ENCODE peak calls at places on chromosome 17, in nine cellular contexts. One of them, this sample, is unnamed.

GRCh38 chr17:48027322-48027981 is 10.1 kb downstream of the COPZ2 start:
- DNase-seq in HEK293T: no peak
- DNase-seq in non-pigmented ciliary epithelial cell: no peak
- DNase-seq in stimulated activated CD4-positive, alpha-beta T cell treated with anti-CD3 and anti-CD28 coated beads, Interleukin-1b, Interleukin-23, amount 100 ng/mL, for 24 hours: no peak
- DNase-seq in NCI-H1092: no peak
- DNase-seq in activated T-cell treated with anti-CD3 and anti-CD28 coated beads for 24 hours: no peak
- DNase-seq in mesendoderm: no peak
- DNase-seq in EL: no peak
- DNase-seq in GM12891: no peak
- DNase-seq in this sample: no peak

GRCh38 chr17:34761646-34762045 is 182.3 kb downstream of the TMEM132E start:
- DNase-seq in GM12891: no peak
- DNase-seq in NCI-H1092: no peak
- DNase-seq in activated T-cell treated with anti-CD3 and anti-CD28 coated beads for 24 hours: no peak
- DNase-seq in stimulated activated CD4-positive, alpha-beta T cell treated with anti-CD3 and anti-CD28 coated beads, Interleukin-1b, Interleukin-23, amount 100 ng/mL, for 24 hours: no peak
- DNase-seq in mesendoderm: no peak
- DNase-seq in HEK293T: no peak
- DNase-seq in EL: no peak
- DNase-seq in non-pigmented ciliary epithelial cell: no peak
- DNase-seq in this sample: no peak

GRCh38 chr17:31561469-31562412 is 170.3 kb downstream of the RAB11FIP4 start:
- DNase-seq in mesendoderm: peak
- DNase-seq in activated T-cell treated with anti-CD3 and anti-CD28 coated beads for 24 hours: no peak
- DNase-seq in non-pigmented ciliary epithelial cell: no peak
- DNase-seq in GM12891: no peak
- DNase-seq in EL: peak
- DNase-seq in stimulated activated CD4-positive, alpha-beta T cell treated with anti-CD3 and anti-CD28 coated beads, Interleukin-1b, Interleukin-23, amount 100 ng/mL, for 24 hours: no peak
- DNase-seq in HEK293T: no peak
- DNase-seq in NCI-H1092: no peak
- DNase-seq in this sample: no peak

GRCh38 chr17:81097134-81097942 is 62.4 kb downstream of the BAIAP2 start:
- DNase-seq in GM12891: no peak
- DNase-seq in mesendoderm: peak
- DNase-seq in activated T-cell treated with anti-CD3 and anti-CD28 coated beads for 24 hours: peak
- DNase-seq in non-pigmented ciliary epithelial cell: no peak
- DNase-seq in HEK293T: peak
- DNase-seq in NCI-H1092: no peak
- DNase-seq in EL: peak
- DNase-seq in stimulated activated CD4-positive, alpha-beta T cell treated with anti-CD3 and anti-CD28 coated beads, Interleukin-1b, Interleukin-23, amount 100 ng/mL, for 24 hours: no peak
- DNase-seq in this sample: peak

GRCh38 chr17:35765086-35765710 is 4.5 kb downstream of the C17orf50 start:
- DNase-seq in non-pigmented ciliary epithelial cell: no peak
- DNase-seq in HEK293T: no peak
- DNase-seq in EL: no peak
- DNase-seq in stimulated activated CD4-positive, alpha-beta T cell treated with anti-CD3 and anti-CD28 coated beads, Interleukin-1b, Interleukin-23, amount 100 ng/mL, for 24 hours: no peak
- DNase-seq in activated T-cell treated with anti-CD3 and anti-CD28 coated beads for 24 hours: no peak
- DNase-seq in mesendoderm: peak
- DNase-seq in GM12891: no peak
- DNase-seq in NCI-H1092: no peak
- DNase-seq in this sample: no peak

GRCh38 chr17:73952136-73952497 is 251.4 kb upstream of the RPL38 start:
- DNase-seq in GM12891: no peak
- DNase-seq in EL: no peak
- DNase-seq in HEK293T: no peak
- DNase-seq in mesendoderm: no peak
- DNase-seq in NCI-H1092: no peak
- DNase-seq in activated T-cell treated with anti-CD3 and anti-CD28 coated beads for 24 hours: no peak
- DNase-seq in non-pigmented ciliary epithelial cell: no peak
- DNase-seq in stimulated activated CD4-positive, alpha-beta T cell treated with anti-CD3 and anti-CD28 coated beads, Interleukin-1b, Interleukin-23, amount 100 ng/mL, for 24 hours: no peak
- DNase-seq in this sample: no peak

GRCh38 chr17:68777856-68778694 is 176.9 kb upstream of the FAM20A start:
- DNase-seq in GM12891: no peak
- DNase-seq in mesendoderm: peak
- DNase-seq in NCI-H1092: no peak
- DNase-seq in activated T-cell treated with anti-CD3 and anti-CD28 coated beads for 24 hours: no peak
- DNase-seq in non-pigmented ciliary epithelial cell: no peak
- DNase-seq in EL: no peak
- DNase-seq in HEK293T: no peak
- DNase-seq in stimulated activated CD4-positive, alpha-beta T cell treated with anti-CD3 and anti-CD28 coated beads, Interleukin-1b, Interleukin-23, amount 100 ng/mL, for 24 hours: no peak
- DNase-seq in this sample: no peak

GRCh38 chr17:19448341-19449268 is 37.6 kb downstream of the RNF112 start:
- DNase-seq in HEK293T: no peak
- DNase-seq in EL: peak
- DNase-seq in activated T-cell treated with anti-CD3 and anti-CD28 coated beads for 24 hours: no peak
- DNase-seq in non-pigmented ciliary epithelial cell: peak
- DNase-seq in mesendoderm: no peak
- DNase-seq in stimulated activated CD4-positive, alpha-beta T cell treated with anti-CD3 and anti-CD28 coated beads, Interleukin-1b, Interleukin-23, amount 100 ng/mL, for 24 hours: no peak
- DNase-seq in NCI-H1092: no peak
- DNase-seq in GM12891: no peak
- DNase-seq in this sample: no peak

GRCh38 chr17:17395885-17396284 is 80.9 kb upstream of the MED9 start:
- DNase-seq in EL: no peak
- DNase-seq in stimulated activated CD4-positive, alpha-beta T cell treated with anti-CD3 and anti-CD28 coated beads, Interleukin-1b, Interleukin-23, amount 100 ng/mL, for 24 hours: no peak
- DNase-seq in HEK293T: no peak
- DNase-seq in GM12891: no peak
- DNase-seq in mesendoderm: no peak
- DNase-seq in non-pigmented ciliary epithelial cell: no peak
- DNase-seq in activated T-cell treated with anti-CD3 and anti-CD28 coated beads for 24 hours: no peak
- DNase-seq in NCI-H1092: no peak
- DNase-seq in this sample: no peak

GRCh38 chr17:45225964-45226530 is 4.4 kb downstream of the FMNL1 start:
- DNase-seq in mesendoderm: no peak
- DNase-seq in non-pigmented ciliary epithelial cell: no peak
- DNase-seq in stimulated activated CD4-positive, alpha-beta T cell treated with anti-CD3 and anti-CD28 coated beads, Interleukin-1b, Interleukin-23, amount 100 ng/mL, for 24 hours: peak
- DNase-seq in EL: peak
- DNase-seq in HEK293T: no peak
- DNase-seq in activated T-cell treated with anti-CD3 and anti-CD28 coated beads for 24 hours: peak
- DNase-seq in NCI-H1092: no peak
- DNase-seq in GM12891: peak
- DNase-seq in this sample: no peak